ENCODE peak calls at places on chromosomes 16 and 17, in six cellular contexts. V is transverse colon; N is fibroblast of lung; O is CD8-positive, alpha-beta T cell; H is CD4-positive, alpha-beta T cell; Y is PC-9. E is an unnamed sample. For H3K27me3, the result is how much of the 10 kb centered on the place peaks cover.

GRCh38 chr16:57533618-57534336 is 2.6 kb downstream of the CCDC102A start:
- DNase-seq in V (no peak), N (no peak), O (no peak), H (no peak), Y (no peak), E (no peak)

GRCh38 chr17:45135978-45136791 is 698 bp downstream of the ACBD4 start:
- DNase-seq in V (no peak), N (no peak), O (no peak), H (no peak), Y (no peak), E (no peak)

GRCh38 chr17:64599187-64599676 is 62.9 kb downstream of the SMURF2 start:
- DNase-seq in V (peak), N (no peak), O (peak), H (peak), Y (no peak), E (no peak)

GRCh38 chr17:36726199-36726598 is 124.8 kb downstream of the MRM1 start:
- DNase-seq in V (no peak), N (no peak), O (no peak), H (no peak), Y (no peak), E (no peak)

GRCh38 chr17:18093616-18094408 is 6.1 kb downstream of the DRG2 start:
- DNase-seq in V (no peak), N (peak), O (no peak), H (no peak), Y (no peak), E (peak)

GRCh38 chr16:56675685-56676210 is 6.1 kb downstream of the MT1H start:
- DNase-seq in V (peak), N (no peak), O (peak), H (peak), Y (no peak), E (no peak)

GRCh38 chr17:43766413-43767052 is 7.9 kb upstream of the SOST start:
- DNase-seq in V (peak), N (peak), O (peak), H (peak), Y (no peak), E (peak)

GRCh38 chr17:39963826-39964225 is 1.0 kb downstream of the GSDMA start:
- DNase-seq in V (no peak), N (no peak), O (peak), H (peak), Y (peak), E (peak)

GRCh38 chr17:67746704-67747571 is 29.2 kb downstream of the NOL11 start:
- DNase-seq in V (peak), N (no peak), O (no peak), H (no peak), Y (no peak), E (no peak)

GRCh38 chr17:80717661-80718060 is 173.0 kb downstream of the RPTOR start:
- DNase-seq in V (no peak), N (no peak), O (no peak), H (no peak), Y (no peak), E (no peak)

GRCh38 chr17:54426287-54426886 is 474.3 kb upstream of the TOM1L1 start:
- DNase-seq in V (no peak), N (no peak), O (no peak), H (no peak), Y (no peak), E (peak)

GRCh38 chr17:38585805-38586529 is 19.8 kb downstream of the SRCIN1 start:
- DNase-seq in V (no peak), N (no peak), O (no peak), H (no peak), Y (no peak), E (no peak)

GRCh38 chr16:67001159-67001486 is 12.7 kb downstream of the CES4A start:
- DNase-seq in V (no peak), N (no peak), O (no peak), H (no peak), Y (no peak), E (no peak)

GRCh38 chr17:3983945-3984484 is 19.8 kb upstream of the ATP2A3 start:
- DNase-seq in V (no peak), N (peak), O (no peak), H (no peak), Y (no peak), E (no peak)

GRCh38 chr17:21243516-21244303 is 9.5 kb downstream of the NATD1 start:
- DNase-seq in V (no peak), N (no peak), O (no peak), H (no peak), Y (no peak), E (no peak)

GRCh38 chr17:11135819-11136218 is 105.2 kb upstream of the SHISA6 start:
- DNase-seq in V (no peak), N (no peak), O (no peak), H (no peak), Y (no peak), E (no peak)

GRCh38 chr16:74742051-74742481 is 32.6 kb downstream of the FA2H start:
- DNase-seq in V (no peak), N (peak), O (no peak), H (no peak), Y (no peak), E (no peak)

GRCh38 chr17:4559851-4560820 is at the start of gene GGT6:
- DNase-seq in V (peak), N (no peak), O (no peak), H (no peak), Y (no peak), E (no peak)

GRCh38 chr17:74176546-74177001 is 26.9 kb upstream of the RPL38 start:
- DNase-seq in V (peak), N (peak), O (peak), H (no peak), Y (peak), E (peak)

GRCh38 chr16:13997526-13997925 is 73.6 kb upstream of the MRTFB start:
- DNase-seq in V (no peak), N (no peak), O (no peak), H (no peak), Y (no peak), E (no peak)

GRCh38 chr17:81341347-81342061 is 46.4 kb upstream of the SLC38A10 start:
- DNase-seq in V (no peak), N (peak), O (no peak), H (no peak), Y (no peak), E (peak)

GRCh38 chr17:5950871-5951270 is 119.3 kb upstream of the WSCD1 start:
- DNase-seq in V (no peak), N (no peak), O (no peak), H (no peak), Y (no peak), E (no peak)

GRCh38 chr17:65086465-65086864 is 29.9 kb upstream of the GNA13 start:
- DNase-seq in V (no peak), N (no peak), O (no peak), H (no peak), Y (no peak), E (no peak)

GRCh38 chr17:12070561-12070960 is 49.9 kb downstream of the MAP2K4 start:
- DNase-seq in V (no peak), N (peak), O (no peak), H (no peak), Y (no peak), E (peak)

GRCh38 chr17:76233588-76234353 is 6.5 kb downstream of the RNF157 start:
- DNase-seq in V (no peak), N (no peak), O (no peak), H (no peak), Y (no peak), E (no peak)

GRCh38 chr17:2064147-2064489 is 9.2 kb downstream of the HIC1 start:
- DNase-seq in V (no peak), N (peak), O (no peak), H (no peak), Y (no peak), E (no peak)

GRCh38 chr17:17700251-17700969 is 19.2 kb downstream of the RAI1 start:
- DNase-seq in V (peak), N (no peak), O (no peak), H (no peak), Y (no peak), E (no peak)

GRCh38 chr17:9364837-9365430 is 210.7 kb downstream of the STX8 start:
- DNase-seq in V (no peak), N (peak), O (no peak), H (no peak), Y (no peak), E (no peak)

GRCh38 chr17:156094-156621 is 18.8 kb downstream of the SCGB1C2 start:
- DNase-seq in V (no peak), N (no peak), O (no peak), H (no peak), Y (no peak), E (no peak)

GRCh38 chr16:10067406-10067805 is 114.8 kb downstream of the GRIN2A start:
- DNase-seq in V (no peak), N (no peak), O (no peak), H (no peak), Y (no peak), E (no peak)

GRCh38 chr16:67563708-67564468 is 1.6 kb downstream of the CTCF start:
- DNase-seq in V (peak), N (peak), O (peak), H (no peak), Y (peak), E (no peak)

GRCh38 chr17:59488805-59489204 is 76.6 kb upstream of the DHX40 start:
- DNase-seq in V (no peak), N (no peak), O (no peak), H (no peak), Y (no peak), E (no peak)

GRCh38 chr16:48958681-48959080 is 323.0 kb downstream of the CBLN1 start:
- DNase-seq in V (no peak), N (peak), O (no peak), H (no peak), Y (no peak), E (no peak)

GRCh38 chr17:31663576-31663975 is 195.5 kb downstream of the COPRS start:
- DNase-seq in V (no peak), N (peak), O (no peak), H (no peak), Y (no peak), E (peak)

GRCh38 chr17:76894842-76895241 is 26.6 kb downstream of the MGAT5B start:
- DNase-seq in V (no peak), N (no peak), O (no peak), H (no peak), Y (no peak), E (no peak)

GRCh38 chr16:69469807-69470561 is 45.6 kb downstream of the CYB5B start:
- DNase-seq in V (no peak), N (no peak), O (no peak), H (no peak), Y (no peak), E (no peak)

GRCh38 chr17:29149431-29150064 is 30.6 kb downstream of the MYO18A start:
- DNase-seq in V (peak), N (no peak), O (no peak), H (no peak), Y (no peak), E (peak)

GRCh38 chr16:90057738-90058173 is 19.4 kb downstream of the PRDM7 start:
- DNase-seq in V (no peak), N (peak), O (no peak), H (no peak), Y (no peak), E (peak)

GRCh38 chr17:2563543-2563942 is 29.9 kb upstream of the PAFAH1B1 start:
- DNase-seq in V (no peak), N (no peak), O (no peak), H (no peak), Y (no peak), E (peak)

GRCh38 chr17:15092762-15093161 is 172.4 kb downstream of the PMP22 start:
- DNase-seq in V (no peak), N (peak), O (no peak), H (no peak), Y (no peak), E (peak)

GRCh38 chr17:15087946-15088345 is 177.2 kb downstream of the PMP22 start:
- DNase-seq in V (no peak), N (no peak), O (no peak), H (no peak), Y (no peak), E (no peak)

GRCh38 chr17:15092261-15092660 is 172.9 kb downstream of the PMP22 start:
- DNase-seq in V (no peak), N (no peak), O (no peak), H (no peak), Y (no peak), E (no peak)

GRCh38 chr17:15090533-15090932 is 174.6 kb downstream of the PMP22 start:
- DNase-seq in V (no peak), N (no peak), O (no peak), H (no peak), Y (no peak), E (no peak)

GRCh38 chr17:15091825-15092224 is 173.3 kb downstream of the PMP22 start:
- DNase-seq in V (no peak), N (no peak), O (no peak), H (no peak), Y (no peak), E (no peak)
- H3K27me3 ChIP-seq in V (under half), N (under half), O (under half), H (under half), Y (under half), E (under half)

GRCh38 chr17:47730681-47731080 is 2.4 kb upstream of the TBX21 start:
- DNase-seq in V (no peak), N (no peak), O (no peak), H (no peak), Y (no peak), E (no peak)

GRCh38 chr17:47731396-47731795 is 1.6 kb upstream of the TBX21 start:
- DNase-seq in V (no peak), N (no peak), O (no peak), H (no peak), Y (no peak), E (no peak)

GRCh38 chr17:47733414-47734288 is 615 bp downstream of the TBX21 start:
- DNase-seq in V (no peak), N (no peak), O (peak), H (no peak), Y (no peak), E (no peak)

GRCh38 chr17:47733047-47733413 is at the start of gene TBX21:
- DNase-seq in V (peak), N (peak), O (peak), H (peak), Y (peak), E (no peak)

DNA sequence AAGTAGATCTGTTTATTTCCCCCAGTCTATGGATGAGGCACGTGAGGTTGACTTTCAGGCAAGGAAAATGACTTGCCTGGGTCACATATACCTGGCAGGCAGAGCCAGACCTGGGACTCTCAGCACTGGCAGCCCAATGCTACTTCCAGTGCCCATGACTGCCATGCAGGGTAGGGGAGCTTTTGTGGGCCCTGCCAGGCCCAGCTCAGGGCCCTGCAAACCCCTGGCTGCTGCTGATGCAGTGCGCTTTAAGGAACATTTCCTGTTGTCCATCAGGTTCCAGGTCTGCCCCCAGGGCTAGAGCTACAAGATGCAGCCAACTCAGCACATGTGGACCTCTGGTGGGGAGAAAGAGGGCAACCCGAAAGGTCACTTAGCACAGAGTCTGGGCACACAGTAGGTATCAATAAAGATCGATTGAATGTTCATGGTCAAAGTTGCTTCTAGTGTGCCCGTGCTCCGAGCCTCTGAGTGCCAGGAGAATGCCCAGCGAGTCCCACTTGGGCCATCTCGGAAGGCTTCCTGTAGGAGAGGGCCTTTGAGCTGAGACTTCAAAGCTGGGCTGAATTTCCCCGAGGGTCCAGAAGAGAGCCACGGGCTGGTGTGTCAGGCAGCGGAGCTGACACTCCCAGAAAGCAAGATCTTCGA is 513 bp upstream of the TBX21 start:
- DNase-seq in V (no peak), N (no peak), O (no peak), H (no peak), Y (no peak), E (no peak)
- H3K27me3 ChIP-seq in V (half or more), N (half or more), O (under half), H (under half), Y (half or more), E (half or more)

DNA sequence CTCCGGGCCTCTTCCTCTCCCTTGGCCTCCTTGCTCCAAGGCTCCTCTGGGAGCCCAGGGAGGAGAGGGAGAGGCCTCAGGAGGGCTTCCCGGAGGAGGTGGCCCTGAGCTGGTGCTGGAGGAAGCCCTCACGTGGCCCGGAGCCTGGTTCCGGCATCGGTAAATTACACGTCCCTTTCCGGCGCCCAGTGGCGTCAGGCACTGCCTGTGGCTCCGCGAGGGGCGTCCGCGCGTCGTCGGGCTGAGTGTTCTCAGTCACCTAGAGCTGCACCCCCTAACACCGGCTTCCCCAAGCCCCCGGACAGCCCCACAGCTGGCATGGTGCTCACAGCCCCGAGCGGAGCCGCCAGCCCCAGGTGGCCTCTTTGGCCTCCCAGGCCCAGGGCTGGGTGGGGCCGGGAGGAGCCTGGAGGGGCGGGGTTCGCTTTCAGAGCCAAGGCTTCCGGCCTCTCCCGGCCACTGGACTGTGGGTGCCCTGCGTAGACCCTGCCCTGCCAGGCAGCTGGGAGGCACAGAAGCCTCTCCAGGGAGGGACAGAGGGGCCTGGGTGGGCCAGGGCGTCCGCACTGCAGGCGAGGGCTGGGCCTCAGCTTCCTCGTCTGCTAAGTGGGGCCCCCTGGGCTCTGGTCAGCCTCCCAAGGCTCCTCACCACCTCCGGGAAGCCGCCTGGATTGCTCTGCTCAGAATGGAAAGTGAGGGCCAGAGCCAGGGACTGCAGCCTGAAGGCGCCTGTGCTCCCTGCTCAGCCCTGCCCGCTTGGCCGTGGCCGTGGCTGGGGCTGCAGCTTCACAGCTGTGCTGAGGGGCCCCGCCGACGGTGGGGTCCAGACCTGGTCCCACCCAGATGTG is 27.8 kb upstream of the SSTR5 start:
- DNase-seq in V (no peak), N (no peak), O (no peak), H (no peak), Y (no peak), E (no peak)
- H3K27me3 ChIP-seq in V (half or more), N (under half), O (under half), H (under half), Y (under half), E (under half)

GRCh38 chr17:58265902-58266875 is 14.5 kb downstream of the MPO start:
- DNase-seq in V (no peak), N (no peak), O (no peak), H (no peak), Y (no peak), E (no peak)

GRCh38 chr17:58262149-58262548 is 18.6 kb downstream of the MPO start:
- DNase-seq in V (no peak), N (no peak), O (no peak), H (no peak), Y (no peak), E (no peak)

GRCh38 chr17:58265266-58265665 is 15.5 kb downstream of the MPO start:
- DNase-seq in V (no peak), N (no peak), O (no peak), H (no peak), Y (no peak), E (no peak)

GRCh38 chr17:58263773-58264172 is 17.0 kb downstream of the MPO start:
- DNase-seq in V (no peak), N (no peak), O (no peak), H (no peak), Y (no peak), E (no peak)

DNA sequence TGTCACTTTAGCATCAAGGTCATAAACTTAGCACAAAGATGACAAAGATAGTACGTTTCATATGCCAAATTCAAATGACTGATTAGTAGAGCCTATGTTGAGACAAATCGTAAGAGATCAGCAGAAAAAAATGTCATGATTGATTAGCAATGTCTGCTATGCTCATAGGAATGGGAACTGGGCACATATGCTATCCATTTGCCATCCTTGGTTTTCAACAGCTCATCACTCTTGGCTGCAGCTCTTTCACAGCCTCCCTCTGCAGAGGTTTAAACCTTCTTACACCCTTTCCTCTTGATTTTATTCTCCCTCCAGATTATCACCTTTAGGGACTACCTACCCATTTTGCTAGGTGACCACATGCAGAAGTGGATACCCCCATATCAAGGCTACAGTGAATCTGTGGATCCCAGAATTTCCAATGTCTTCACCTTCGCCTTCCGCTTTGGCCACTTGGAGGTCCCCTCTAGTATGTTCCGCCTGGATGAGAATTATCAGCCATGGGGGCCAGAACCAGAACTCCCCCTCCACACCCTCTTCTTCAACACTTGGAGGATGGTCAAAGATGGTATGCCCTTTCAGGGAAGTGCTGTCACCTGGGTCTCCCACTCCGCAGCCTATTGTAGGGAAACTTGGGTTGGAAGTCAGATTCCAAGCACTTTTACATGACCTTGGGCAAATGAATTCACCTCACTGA is 16.2 kb downstream of the MPO start:
- DNase-seq in V (no peak), N (no peak), O (no peak), H (no peak), Y (no peak), E (no peak)
- H3K27me3 ChIP-seq in V (half or more), N (under half), O (under half), H (under half), Y (half or more), E (half or more)